ENCODE peak calls at places on chromosome 15, in seven cellular contexts. S is thoracic aorta, O is psoas muscle, K is lower lobe of right lung, I is Caco-2, V is transverse colon, D is pancreas. W is an unnamed sample. For H3K27me3, the result is how much of the 10 kb centered on the place peaks cover.

GRCh38 chr15:22224241-22224671 is 143.9 kb downstream of the OR4M2 start:
- DNase-seq in S (no peak), O (peak), K (no peak), I (no peak), V (no peak), D (no peak), W (no peak)

GRCh38 chr15:48533982-48534381 is 111.5 kb downstream of the FBN1 start:
- DNase-seq in S (no peak), O (no peak), K (no peak), I (no peak), V (no peak), D (no peak), W (no peak)

GRCh38 chr15:52559022-52559421 is 9.8 kb downstream of the ARPP19 start:
- DNase-seq in S (no peak), O (no peak), K (no peak), I (no peak), V (no peak), D (no peak), W (no peak)

GRCh38 chr15:37040072-37040742 is 60.1 kb downstream of the MEIS2 start:
- DNase-seq in S (no peak), O (no peak), K (no peak), I (peak), V (no peak), D (no peak), W (no peak)

GRCh38 chr15:63553388-63553791 is 43.8 kb upstream of the FBXL22 start:
- DNase-seq in S (no peak), O (no peak), K (no peak), I (no peak), V (no peak), D (peak), W (no peak)

GRCh38 chr15:94829887-94830884 is 598.8 kb downstream of the MCTP2 start:
- DNase-seq in S (no peak), O (no peak), K (no peak), I (no peak), V (no peak), D (no peak), W (no peak)

GRCh38 chr15:41795996-41796395 is 21.7 kb downstream of the MAPKBP1 start:
- DNase-seq in S (no peak), O (no peak), K (no peak), I (no peak), V (no peak), D (no peak), W (no peak)

GRCh38 chr15:100528833-100529428 is at the start of gene CERS3:
- DNase-seq in S (no peak), O (no peak), K (no peak), I (no peak), V (no peak), D (no peak), W (no peak)

GRCh38 chr15:39605146-39605545 is 24.3 kb downstream of the THBS1 start:
- DNase-seq in S (no peak), O (no peak), K (no peak), I (no peak), V (no peak), D (no peak), W (no peak)

GRCh38 chr15:38555686-38556334 is 8.8 kb downstream of the RASGRP1 start:
- DNase-seq in S (no peak), O (no peak), K (no peak), I (no peak), V (no peak), D (no peak), W (no peak)

DNA sequence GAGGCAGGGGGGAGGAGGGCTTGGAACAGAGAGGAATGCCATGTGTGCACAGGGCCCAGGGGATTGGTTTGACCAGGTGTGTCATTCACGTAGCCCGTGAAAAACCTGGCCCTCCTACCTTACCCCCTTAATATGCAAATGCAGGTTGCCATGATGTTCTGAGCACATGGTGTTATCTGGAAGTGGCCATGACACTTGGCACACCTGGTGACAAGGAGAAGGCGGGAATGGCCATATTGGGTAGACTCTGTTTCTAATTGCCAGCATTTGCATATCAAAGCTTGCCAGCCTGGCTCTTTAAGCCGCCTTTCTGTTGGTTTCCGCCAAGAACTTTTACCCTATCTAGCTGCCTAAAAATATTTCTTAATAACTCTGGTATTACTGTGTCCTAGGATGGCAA is 202.1 kb upstream of the DPH6 start:
- DNase-seq in S (no peak), O (no peak), K (no peak), I (no peak), V (no peak), D (no peak), W (no peak)
- H3K4me3 ChIP-seq in S (no peak), O (no peak), K (no peak), I (no peak), V (no peak), D (no peak), W (no peak)

GRCh38 chr15:69869291-69869690 is 228.4 kb downstream of the TLE3 start:
- DNase-seq in S (no peak), O (no peak), K (no peak), I (peak), V (no peak), D (no peak), W (no peak)
- H3K27me3 ChIP-seq in S (under half), O (under half), K (under half), I (under half), V (under half), D (under half), W (under half)

GRCh38 chr15:55741592-55742497 is 1.1 kb downstream of the PRTG start:
- DNase-seq in S (no peak), O (peak), K (no peak), I (peak), V (no peak), D (no peak), W (peak)
- TF ChIP-seq CTCF in S (no peak), O (no peak), K (no peak), I (no peak), V (no peak), D (no peak), W (peak)

DNA sequence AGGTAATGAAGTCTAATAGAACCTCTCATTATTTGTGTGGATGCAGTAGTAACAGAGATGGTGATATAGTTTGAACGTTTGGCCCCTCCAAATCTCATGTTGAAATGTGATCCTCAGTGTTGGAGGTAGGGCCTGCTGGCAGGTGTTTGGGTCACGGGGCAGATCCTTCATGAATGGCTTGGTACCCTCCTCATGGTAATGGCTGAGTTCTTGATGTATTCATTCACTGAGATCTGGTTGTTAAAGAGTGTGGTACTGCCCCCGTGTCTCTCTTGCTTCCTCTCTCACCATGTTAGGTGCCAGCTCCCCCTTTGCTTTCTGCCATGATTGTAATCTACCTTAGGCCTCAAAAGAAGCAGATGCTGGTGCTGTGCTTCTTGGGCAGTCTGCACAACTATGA is 606.8 kb downstream of the UNC13C start:
- DNase-seq in S (no peak), O (no peak), K (no peak), I (no peak), V (no peak), D (no peak), W (no peak)
- H3K4me3 ChIP-seq in S (no peak), O (no peak), K (no peak), I (no peak), V (no peak), D (no peak), W (no peak)

DNA sequence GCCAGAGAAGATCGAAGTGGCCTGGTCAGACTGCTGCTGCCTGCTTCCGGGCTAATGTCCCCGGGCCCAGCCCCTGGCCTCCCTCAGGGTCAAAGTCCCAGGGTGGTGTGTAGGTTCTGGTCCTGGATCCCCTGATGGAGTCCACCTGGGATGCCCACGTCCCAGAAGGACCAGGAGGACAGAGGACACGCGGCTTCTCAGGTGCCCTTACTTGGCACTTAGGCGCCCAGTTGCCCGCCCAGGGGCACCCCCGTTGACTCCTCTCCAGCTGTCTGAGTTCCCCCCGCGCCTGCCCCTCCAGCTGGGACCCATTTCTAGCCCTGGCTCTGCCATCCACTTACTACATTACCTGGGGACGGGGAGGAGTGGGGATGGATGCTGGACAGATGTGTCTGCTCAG is 44.6 kb downstream of the LINGO1 start:
- DNase-seq in S (no peak), O (no peak), K (no peak), I (no peak), V (no peak), D (no peak), W (no peak)
- H3K27me3 ChIP-seq in S (under half), O (under half), K (under half), I (under half), V (under half), D (under half), W (under half)